ENCODE peak calls at places on chromosome 9, in six cellular contexts. One of them, this sample, is unnamed. For H3K36me3 and H3K9me3, the result is how much of the 10 kb centered on the place peaks cover.

GRCh38 chr9:112380771-112381181 is 868 bp downstream of the HSDL2 start:
- DNase-seq in effector memory CD4-positive, alpha-beta T cell: no peak
- DNase-seq in ovary: no peak
- DNase-seq in small intestine: peak
- DNase-seq in right lobe of liver: no peak
- DNase-seq in sigmoid colon: no peak
- DNase-seq in this sample: no peak

GRCh38 chr9:12859704-12860251 is 85.0 kb downstream of the LURAP1L start:
- DNase-seq in effector memory CD4-positive, alpha-beta T cell: no peak
- DNase-seq in right lobe of liver: no peak
- DNase-seq in small intestine: peak
- DNase-seq in sigmoid colon: no peak
- DNase-seq in ovary: no peak
- DNase-seq in this sample: no peak

GRCh38 chr9:137461663-137462395 is 2.7 kb upstream of the NSMF start:
- DNase-seq in sigmoid colon: peak
- DNase-seq in small intestine: peak
- DNase-seq in right lobe of liver: peak
- DNase-seq in effector memory CD4-positive, alpha-beta T cell: peak
- DNase-seq in ovary: peak
- DNase-seq in this sample: peak

GRCh38 chr9:37753489-37754190 is at the start of gene TRMT10B:
- DNase-seq in sigmoid colon: peak
- DNase-seq in ovary: peak
- DNase-seq in effector memory CD4-positive, alpha-beta T cell: peak
- DNase-seq in small intestine: peak
- DNase-seq in right lobe of liver: peak
- DNase-seq in this sample: peak

GRCh38 chr9:3880851-3881250 is 355.1 kb upstream of the RFX3 start:
- DNase-seq in effector memory CD4-positive, alpha-beta T cell: no peak
- DNase-seq in small intestine: no peak
- DNase-seq in sigmoid colon: no peak
- DNase-seq in ovary: no peak
- DNase-seq in right lobe of liver: no peak
- DNase-seq in this sample: no peak

GRCh38 chr9:71783120-71783523 is 14.8 kb upstream of the CEMIP2 start:
- DNase-seq in right lobe of liver: no peak
- DNase-seq in ovary: no peak
- DNase-seq in effector memory CD4-positive, alpha-beta T cell: peak
- DNase-seq in small intestine: peak
- DNase-seq in sigmoid colon: no peak
- DNase-seq in this sample: peak

GRCh38 chr9:114906922-114907571 is 23.3 kb downstream of the TNFSF8 start:
- DNase-seq in ovary: no peak
- DNase-seq in sigmoid colon: no peak
- DNase-seq in right lobe of liver: no peak
- DNase-seq in small intestine: peak
- DNase-seq in effector memory CD4-positive, alpha-beta T cell: no peak
- DNase-seq in this sample: no peak

GRCh38 chr9:35978792-35979191 is 20.8 kb upstream of the OR2S2 start:
- DNase-seq in ovary: no peak
- DNase-seq in small intestine: no peak
- DNase-seq in effector memory CD4-positive, alpha-beta T cell: no peak
- DNase-seq in right lobe of liver: no peak
- DNase-seq in sigmoid colon: no peak
- DNase-seq in this sample: no peak

GRCh38 chr9:114908104-114908621 is 22.2 kb downstream of the TNFSF8 start:
- DNase-seq in right lobe of liver: no peak
- DNase-seq in ovary: no peak
- DNase-seq in effector memory CD4-positive, alpha-beta T cell: no peak
- DNase-seq in small intestine: no peak
- DNase-seq in sigmoid colon: no peak
- DNase-seq in this sample: no peak

GRCh38 chr9:13596383-13596970 is 317.0 kb upstream of the MPDZ start:
- DNase-seq in small intestine: no peak
- DNase-seq in right lobe of liver: no peak
- DNase-seq in sigmoid colon: no peak
- DNase-seq in ovary: no peak
- DNase-seq in effector memory CD4-positive, alpha-beta T cell: no peak
- DNase-seq in this sample: no peak

GRCh38 chr9:110197330-110198187 is 10.4 kb downstream of the C9orf152 start:
- DNase-seq in ovary: no peak
- DNase-seq in right lobe of liver: peak
- DNase-seq in effector memory CD4-positive, alpha-beta T cell: no peak
- DNase-seq in sigmoid colon: no peak
- DNase-seq in small intestine: peak
- DNase-seq in this sample: no peak

GRCh38 chr9:14813336-14814020 is 90.9 kb upstream of the CER1 start:
- DNase-seq in effector memory CD4-positive, alpha-beta T cell: no peak
- DNase-seq in ovary: no peak
- DNase-seq in right lobe of liver: no peak
- DNase-seq in small intestine: no peak
- DNase-seq in sigmoid colon: no peak
- DNase-seq in this sample: no peak

GRCh38 chr9:132541966-132542830 is 40.2 kb upstream of the BARHL1 start:
- DNase-seq in right lobe of liver: no peak
- DNase-seq in sigmoid colon: no peak
- DNase-seq in small intestine: no peak
- DNase-seq in ovary: no peak
- DNase-seq in effector memory CD4-positive, alpha-beta T cell: no peak
- DNase-seq in this sample: peak

GRCh38 chr9:35760651-35761050 is 6.6 kb upstream of the MSMP start:
- DNase-seq in right lobe of liver: no peak
- DNase-seq in effector memory CD4-positive, alpha-beta T cell: no peak
- DNase-seq in ovary: no peak
- DNase-seq in small intestine: no peak
- DNase-seq in sigmoid colon: no peak
- DNase-seq in this sample: peak

GRCh38 chr9:73152953-73153352 is 1.3 kb downstream of the ANXA1 start:
- DNase-seq in sigmoid colon: no peak
- DNase-seq in small intestine: peak
- DNase-seq in right lobe of liver: no peak
- DNase-seq in effector memory CD4-positive, alpha-beta T cell: no peak
- DNase-seq in ovary: no peak
- DNase-seq in this sample: no peak

GRCh38 chr9:95746408-95747165 is 128.9 kb upstream of the ERCC6L2 start:
- DNase-seq in effector memory CD4-positive, alpha-beta T cell: no peak
- DNase-seq in right lobe of liver: no peak
- DNase-seq in small intestine: no peak
- DNase-seq in ovary: no peak
- DNase-seq in sigmoid colon: no peak
- DNase-seq in this sample: no peak

GRCh38 chr9:137313956-137314560 is 12.0 kb upstream of the NRARP start:
- DNase-seq in ovary: peak
- DNase-seq in effector memory CD4-positive, alpha-beta T cell: no peak
- DNase-seq in right lobe of liver: peak
- DNase-seq in small intestine: no peak
- DNase-seq in sigmoid colon: peak
- DNase-seq in this sample: no peak

GRCh38 chr9:82124090-82124489 is 135.5 kb downstream of the SPATA31D1 start:
- DNase-seq in effector memory CD4-positive, alpha-beta T cell: no peak
- DNase-seq in ovary: no peak
- DNase-seq in small intestine: no peak
- DNase-seq in right lobe of liver: no peak
- DNase-seq in sigmoid colon: no peak
- DNase-seq in this sample: no peak

GRCh38 chr9:81827616-81828296 is 100.5 kb upstream of the SPATA31D4 start:
- DNase-seq in small intestine: no peak
- DNase-seq in sigmoid colon: no peak
- DNase-seq in effector memory CD4-positive, alpha-beta T cell: no peak
- DNase-seq in right lobe of liver: no peak
- DNase-seq in ovary: no peak
- DNase-seq in this sample: no peak

GRCh38 chr9:90100014-90100413 is 495.2 kb downstream of the GADD45G start:
- DNase-seq in ovary: no peak
- DNase-seq in right lobe of liver: no peak
- DNase-seq in sigmoid colon: no peak
- DNase-seq in small intestine: no peak
- DNase-seq in effector memory CD4-positive, alpha-beta T cell: no peak
- DNase-seq in this sample: no peak

GRCh38 chr9:68998344-68998743 is 15.6 kb downstream of the PRKACG start:
- DNase-seq in ovary: no peak
- DNase-seq in effector memory CD4-positive, alpha-beta T cell: no peak
- DNase-seq in right lobe of liver: no peak
- DNase-seq in small intestine: no peak
- DNase-seq in sigmoid colon: no peak
- DNase-seq in this sample: no peak
- H3K36me3 ChIP-seq in ovary: under half
- H3K36me3 ChIP-seq in effector memory CD4-positive, alpha-beta T cell: under half
- H3K36me3 ChIP-seq in right lobe of liver: under half
- H3K36me3 ChIP-seq in small intestine: under half
- H3K36me3 ChIP-seq in sigmoid colon: under half
- H3K36me3 ChIP-seq in this sample: under half

DNA sequence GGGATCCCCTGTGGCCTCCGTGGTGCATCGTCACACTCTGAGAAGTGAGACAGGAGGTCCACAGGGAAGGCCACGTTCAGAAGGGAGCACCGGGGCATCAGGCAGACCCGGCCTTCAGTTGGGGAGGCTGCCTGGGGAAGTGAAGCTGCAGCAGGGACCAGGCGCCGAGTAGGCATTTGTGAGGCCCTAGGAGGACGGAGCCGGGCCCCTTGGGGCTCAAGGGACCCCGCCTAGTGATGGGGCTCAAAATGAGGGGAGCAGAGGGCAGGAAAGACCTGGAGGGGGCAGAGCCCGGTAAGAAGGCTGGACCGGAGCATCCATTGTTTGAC is 85.4 kb upstream of the FAM120A start:
- DNase-seq in effector memory CD4-positive, alpha-beta T cell: no peak
- DNase-seq in sigmoid colon: no peak
- DNase-seq in small intestine: no peak
- DNase-seq in ovary: no peak
- DNase-seq in right lobe of liver: no peak
- DNase-seq in this sample: no peak
- H3K4me3 ChIP-seq in effector memory CD4-positive, alpha-beta T cell: no peak
- H3K4me3 ChIP-seq in sigmoid colon: no peak
- H3K4me3 ChIP-seq in small intestine: no peak
- H3K4me3 ChIP-seq in ovary: no peak
- H3K4me3 ChIP-seq in right lobe of liver: no peak
- H3K4me3 ChIP-seq in this sample: no peak

DNA sequence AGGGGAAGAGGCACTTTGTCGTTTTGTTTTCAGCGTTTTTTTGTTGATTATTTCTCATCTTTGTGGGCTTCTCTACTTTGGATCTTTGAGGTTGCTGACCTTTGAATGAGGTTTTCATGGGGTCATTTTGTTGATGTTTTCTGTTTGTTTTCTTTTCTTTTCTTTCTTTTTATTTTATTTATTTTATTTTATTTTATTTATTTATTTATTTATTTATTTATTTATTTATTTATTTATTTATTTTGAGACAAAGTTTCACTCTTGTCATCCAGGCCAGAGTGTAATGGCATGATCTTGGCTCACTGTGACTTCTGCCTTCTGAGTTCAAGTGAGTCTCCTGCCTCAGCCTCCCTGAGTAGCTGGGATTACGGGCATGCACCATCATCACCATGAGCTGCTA is 946.7 kb downstream of the TLE4 start:
- DNase-seq in right lobe of liver: no peak
- DNase-seq in sigmoid colon: no peak
- DNase-seq in effector memory CD4-positive, alpha-beta T cell: no peak
- DNase-seq in ovary: no peak
- DNase-seq in small intestine: no peak
- DNase-seq in this sample: no peak
- H3K9me3 ChIP-seq in right lobe of liver: under half
- H3K9me3 ChIP-seq in sigmoid colon: under half
- H3K9me3 ChIP-seq in effector memory CD4-positive, alpha-beta T cell: under half
- H3K9me3 ChIP-seq in ovary: under half
- H3K9me3 ChIP-seq in small intestine: under half
- H3K9me3 ChIP-seq in this sample: under half

GRCh38 chr9:128911529-128912035 is 9.2 kb upstream of the PHYHD1 start:
- DNase-seq in effector memory CD4-positive, alpha-beta T cell: no peak
- DNase-seq in sigmoid colon: peak
- DNase-seq in ovary: no peak
- DNase-seq in right lobe of liver: peak
- DNase-seq in small intestine: no peak
- DNase-seq in this sample: peak

GRCh38 chr9:128910906-128911305 is 9.9 kb upstream of the PHYHD1 start:
- DNase-seq in ovary: no peak
- DNase-seq in sigmoid colon: no peak
- DNase-seq in effector memory CD4-positive, alpha-beta T cell: no peak
- DNase-seq in right lobe of liver: no peak
- DNase-seq in small intestine: no peak
- DNase-seq in this sample: no peak

GRCh38 chr9:128913995-128914772 is 6.6 kb upstream of the PHYHD1 start:
- DNase-seq in effector memory CD4-positive, alpha-beta T cell: no peak
- DNase-seq in right lobe of liver: no peak
- DNase-seq in small intestine: no peak
- DNase-seq in sigmoid colon: no peak
- DNase-seq in ovary: no peak
- DNase-seq in this sample: no peak

GRCh38 chr9:128912270-128912853 is 8.4 kb upstream of the PHYHD1 start:
- DNase-seq in effector memory CD4-positive, alpha-beta T cell: no peak
- DNase-seq in right lobe of liver: no peak
- DNase-seq in ovary: no peak
- DNase-seq in sigmoid colon: no peak
- DNase-seq in small intestine: no peak
- DNase-seq in this sample: no peak

GRCh38 chr9:128913048-128913900 is 7.5 kb upstream of the PHYHD1 start:
- DNase-seq in sigmoid colon: no peak
- DNase-seq in right lobe of liver: no peak
- DNase-seq in ovary: no peak
- DNase-seq in small intestine: no peak
- DNase-seq in effector memory CD4-positive, alpha-beta T cell: no peak
- DNase-seq in this sample: no peak
- H3K36me3 ChIP-seq in sigmoid colon: under half
- H3K36me3 ChIP-seq in right lobe of liver: under half
- H3K36me3 ChIP-seq in ovary: under half
- H3K36me3 ChIP-seq in small intestine: under half
- H3K36me3 ChIP-seq in effector memory CD4-positive, alpha-beta T cell: under half
- H3K36me3 ChIP-seq in this sample: under half

DNA sequence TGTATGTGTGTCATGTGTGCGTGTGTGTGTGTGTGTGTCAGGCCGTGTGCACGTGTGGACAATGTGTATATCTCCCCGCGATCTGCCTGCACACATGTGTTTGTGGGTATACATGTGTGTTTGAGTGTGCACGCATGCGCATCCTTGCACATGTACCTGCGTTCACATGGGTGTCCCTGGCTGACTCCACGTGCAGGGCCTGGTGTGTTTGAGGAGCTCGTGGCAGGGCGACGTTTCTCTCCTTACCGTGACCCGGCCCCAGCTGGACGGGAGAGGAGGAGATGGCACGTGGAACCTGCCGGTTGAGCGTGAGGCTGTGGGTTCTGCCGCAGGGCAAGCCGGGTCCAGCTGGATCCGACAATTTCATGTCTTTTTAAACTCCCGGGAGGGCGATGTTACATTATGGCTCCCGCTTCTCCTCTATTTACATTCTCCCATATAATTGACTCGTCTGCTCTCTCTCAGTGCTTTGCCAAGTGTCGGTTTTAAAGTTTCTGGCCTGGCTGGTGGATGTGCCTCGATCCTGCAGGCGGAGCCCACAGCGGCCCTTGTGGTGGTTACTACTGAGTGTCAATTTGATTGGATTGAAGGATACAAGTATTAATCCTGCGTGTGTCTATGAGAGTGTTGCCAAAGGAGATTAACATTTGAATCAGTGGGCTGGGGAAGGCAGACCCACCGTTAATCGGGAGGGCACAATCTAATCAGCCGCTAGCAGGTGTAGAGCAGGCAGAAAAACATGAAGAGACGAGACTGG is 5.9 kb downstream of the COL5A1 start:
- DNase-seq in small intestine: no peak
- DNase-seq in right lobe of liver: no peak
- DNase-seq in sigmoid colon: no peak
- DNase-seq in effector memory CD4-positive, alpha-beta T cell: no peak
- DNase-seq in ovary: no peak
- DNase-seq in this sample: no peak
- H3K4me3 ChIP-seq in small intestine: no peak
- H3K4me3 ChIP-seq in right lobe of liver: no peak
- H3K4me3 ChIP-seq in sigmoid colon: no peak
- H3K4me3 ChIP-seq in effector memory CD4-positive, alpha-beta T cell: no peak
- H3K4me3 ChIP-seq in ovary: no peak
- H3K4me3 ChIP-seq in this sample: no peak

This sample was measured in aorta.